ENCODE peak calls at places on chromosome 4, in six cellular contexts. One of them, this sample, is unnamed.
A peak's percentile ranks its signal among the peaks of the same experiment; 100 is the strongest.

GRCh38 chr4:124641715-124642380 is 70.7 kb downstream of the ANKRD50 start:
- DNase-seq in kidney: no peak
- DNase-seq in cardiac muscle cell: peak; percentile 69
- DNase-seq in fibroblast of mammary gland: peak; percentile 95
- DNase-seq in right lobe of liver: no peak
- DNase-seq in astrocyte of the spinal cord: peak; percentile 81
- DNase-seq in this sample: peak; percentile 76

GRCh38 chr4:93791570-93792195 is 36.9 kb upstream of the ATOH1 start:
- DNase-seq in kidney: no peak
- DNase-seq in cardiac muscle cell: peak; percentile 64
- DNase-seq in fibroblast of mammary gland: peak; percentile 46
- DNase-seq in right lobe of liver: no peak
- DNase-seq in astrocyte of the spinal cord: peak; percentile 59
- DNase-seq in this sample: no peak

GRCh38 chr4:89438102-89438831 is 130.7 kb upstream of the GPRIN3 start:
- DNase-seq in kidney: no peak
- DNase-seq in cardiac muscle cell: peak; percentile 54
- DNase-seq in fibroblast of mammary gland: peak; percentile 68
- DNase-seq in right lobe of liver: no peak
- DNase-seq in astrocyte of the spinal cord: no peak
- DNase-seq in this sample: no peak

GRCh38 chr4:13642163-13642562 is 14.6 kb upstream of the BOD1L1 start:
- DNase-seq in kidney: no peak
- DNase-seq in cardiac muscle cell: peak; percentile 41
- DNase-seq in fibroblast of mammary gland: peak; percentile 75
- DNase-seq in right lobe of liver: no peak
- DNase-seq in astrocyte of the spinal cord: peak; percentile 82
- DNase-seq in this sample: peak; percentile 46

GRCh38 chr4:84878090-84878489 is 88.4 kb downstream of the WDFY3 start:
- DNase-seq in kidney: no peak
- DNase-seq in cardiac muscle cell: peak; percentile 73
- DNase-seq in fibroblast of mammary gland: peak; percentile 92
- DNase-seq in right lobe of liver: no peak
- DNase-seq in astrocyte of the spinal cord: peak; percentile 74
- DNase-seq in this sample: peak; percentile 56

GRCh38 chr4:85177092-85177491 is 210.6 kb upstream of the WDFY3 start:
- DNase-seq in kidney: no peak
- DNase-seq in cardiac muscle cell: no peak
- DNase-seq in fibroblast of mammary gland: no peak
- DNase-seq in right lobe of liver: no peak
- DNase-seq in astrocyte of the spinal cord: no peak
- DNase-seq in this sample: no peak

GRCh38 chr4:177079327-177079726 is 230.3 kb upstream of the NEIL3 start:
- DNase-seq in kidney: no peak
- DNase-seq in cardiac muscle cell: no peak
- DNase-seq in fibroblast of mammary gland: no peak
- DNase-seq in right lobe of liver: no peak
- DNase-seq in astrocyte of the spinal cord: no peak
- DNase-seq in this sample: no peak

GRCh38 chr4:113979157-113979972 is at the start of gene ARSJ:
- DNase-seq in kidney: peak; percentile 87
- DNase-seq in cardiac muscle cell: peak; percentile 89
- DNase-seq in fibroblast of mammary gland: peak; percentile 88
- DNase-seq in right lobe of liver: peak; percentile 66
- DNase-seq in astrocyte of the spinal cord: peak; percentile 88
- DNase-seq in this sample: peak; percentile 61

GRCh38 chr4:80309301-80310004 is 26.1 kb upstream of the CFAP299 start:
- DNase-seq in kidney: no peak
- DNase-seq in cardiac muscle cell: peak; percentile 85
- DNase-seq in fibroblast of mammary gland: peak; percentile 95
- DNase-seq in right lobe of liver: no peak
- DNase-seq in astrocyte of the spinal cord: peak; percentile 93
- DNase-seq in this sample: peak; percentile 81

GRCh38 chr4:105154576-105154975 is 7.9 kb downstream of the TET2 start:
- DNase-seq in kidney: no peak
- DNase-seq in cardiac muscle cell: no peak
- DNase-seq in fibroblast of mammary gland: no peak
- DNase-seq in right lobe of liver: no peak
- DNase-seq in astrocyte of the spinal cord: no peak
- DNase-seq in this sample: no peak

GRCh38 chr4:117357422-117357821 is 272.0 kb upstream of the TRAM1L1 start:
- DNase-seq in kidney: no peak
- DNase-seq in cardiac muscle cell: no peak
- DNase-seq in fibroblast of mammary gland: no peak
- DNase-seq in right lobe of liver: no peak
- DNase-seq in astrocyte of the spinal cord: no peak
- DNase-seq in this sample: no peak

GRCh38 chr4:93828332-93828829 is at the start of gene ATOH1:
- DNase-seq in kidney: no peak
- DNase-seq in cardiac muscle cell: no peak
- DNase-seq in fibroblast of mammary gland: peak; percentile 2
- DNase-seq in right lobe of liver: no peak
- DNase-seq in astrocyte of the spinal cord: no peak
- DNase-seq in this sample: no peak

GRCh38 chr4:107988763-107989035 is 990 bp upstream of the HADH start:
- DNase-seq in kidney: no peak
- DNase-seq in cardiac muscle cell: no peak
- DNase-seq in fibroblast of mammary gland: no peak
- DNase-seq in right lobe of liver: no peak
- DNase-seq in astrocyte of the spinal cord: no peak
- DNase-seq in this sample: no peak

GRCh38 chr4:54109226-54110018 is 9.5 kb downstream of the GSX2 start:
- DNase-seq in kidney: no peak
- DNase-seq in cardiac muscle cell: no peak
- DNase-seq in fibroblast of mammary gland: no peak
- DNase-seq in right lobe of liver: peak; percentile 63
- DNase-seq in astrocyte of the spinal cord: no peak
- DNase-seq in this sample: no peak

GRCh38 chr4:26105815-26106699 is 192.0 kb downstream of the SMIM20 start:
- DNase-seq in kidney: no peak
- DNase-seq in cardiac muscle cell: peak; percentile 54
- DNase-seq in fibroblast of mammary gland: peak; percentile 83
- DNase-seq in right lobe of liver: no peak
- DNase-seq in astrocyte of the spinal cord: peak; percentile 62
- DNase-seq in this sample: no peak

GRCh38 chr4:184147858-184148799 is 69.5 kb downstream of the ENPP6 start:
- DNase-seq in kidney: no peak
- DNase-seq in cardiac muscle cell: peak; percentile 43
- DNase-seq in fibroblast of mammary gland: peak; percentile 17
- DNase-seq in right lobe of liver: no peak
- DNase-seq in astrocyte of the spinal cord: no peak
- DNase-seq in this sample: no peak

GRCh38 chr4:18954538-18954937 is 933.0 kb upstream of the LCORL start:
- DNase-seq in kidney: no peak
- DNase-seq in cardiac muscle cell: no peak
- DNase-seq in fibroblast of mammary gland: no peak
- DNase-seq in right lobe of liver: no peak
- DNase-seq in astrocyte of the spinal cord: no peak
- DNase-seq in this sample: no peak

GRCh38 chr4:54224960-54225670 is 4.0 kb upstream of the PDGFRA start:
- DNase-seq in kidney: peak; percentile 62
- DNase-seq in cardiac muscle cell: no peak
- DNase-seq in fibroblast of mammary gland: no peak
- DNase-seq in right lobe of liver: no peak
- DNase-seq in astrocyte of the spinal cord: no peak
- DNase-seq in this sample: no peak

GRCh38 chr4:176090115-176090514 is 24.5 kb downstream of the WDR17 start:
- DNase-seq in kidney: no peak
- DNase-seq in cardiac muscle cell: no peak
- DNase-seq in fibroblast of mammary gland: no peak
- DNase-seq in right lobe of liver: no peak
- DNase-seq in astrocyte of the spinal cord: no peak
- DNase-seq in this sample: no peak

GRCh38 chr4:8334786-8335460 is 65.4 kb downstream of the HTRA3 start:
- DNase-seq in kidney: peak; percentile 76
- DNase-seq in cardiac muscle cell: no peak
- DNase-seq in fibroblast of mammary gland: no peak
- DNase-seq in right lobe of liver: peak; percentile 55
- DNase-seq in astrocyte of the spinal cord: no peak
- DNase-seq in this sample: no peak

GRCh38 chr4:98663226-98664006 is 5.0 kb upstream of the TSPAN5 start:
- DNase-seq in kidney: no peak
- DNase-seq in cardiac muscle cell: no peak
- DNase-seq in fibroblast of mammary gland: no peak
- DNase-seq in right lobe of liver: no peak
- DNase-seq in astrocyte of the spinal cord: no peak
- DNase-seq in this sample: no peak

GRCh38 chr4:138111462-138112000 is 130.6 kb downstream of the SLC7A11 start:
- DNase-seq in kidney: no peak
- DNase-seq in cardiac muscle cell: peak; percentile 37
- DNase-seq in fibroblast of mammary gland: no peak
- DNase-seq in right lobe of liver: no peak
- DNase-seq in astrocyte of the spinal cord: peak; percentile 37
- DNase-seq in this sample: no peak

GRCh38 chr4:139789096-139789495 is 123.5 kb downstream of the MGST2 start:
- DNase-seq in kidney: no peak
- DNase-seq in cardiac muscle cell: no peak
- DNase-seq in fibroblast of mammary gland: no peak
- DNase-seq in right lobe of liver: no peak
- DNase-seq in astrocyte of the spinal cord: no peak
- DNase-seq in this sample: no peak

GRCh38 chr4:17206829-17207773 is 304.8 kb downstream of the QDPR start:
- DNase-seq in kidney: no peak
- DNase-seq in cardiac muscle cell: no peak
- DNase-seq in fibroblast of mammary gland: no peak
- DNase-seq in right lobe of liver: no peak
- DNase-seq in astrocyte of the spinal cord: no peak
- DNase-seq in this sample: no peak

GRCh38 chr4:11889099-11889498 is 460.4 kb upstream of the HS3ST1 start:
- DNase-seq in kidney: no peak
- DNase-seq in cardiac muscle cell: peak; percentile 70
- DNase-seq in fibroblast of mammary gland: no peak
- DNase-seq in right lobe of liver: no peak
- DNase-seq in astrocyte of the spinal cord: no peak
- DNase-seq in this sample: no peak

GRCh38 chr4:183118141-183118540 is 19.1 kb downstream of the WWC2 start:
- DNase-seq in kidney: no peak
- DNase-seq in cardiac muscle cell: no peak
- DNase-seq in fibroblast of mammary gland: no peak
- DNase-seq in right lobe of liver: no peak
- DNase-seq in astrocyte of the spinal cord: no peak
- DNase-seq in this sample: no peak
- H3K4me3 ChIP-seq in kidney: no peak overlapping the region
- H3K4me3 ChIP-seq in cardiac muscle cell: no peak overlapping the region
- H3K4me3 ChIP-seq in fibroblast of mammary gland: no peak overlapping the region
- H3K4me3 ChIP-seq in right lobe of liver: no peak overlapping the region
- H3K4me3 ChIP-seq in astrocyte of the spinal cord: no peak overlapping the region
- H3K4me3 ChIP-seq in this sample: no peak overlapping the region

DNA sequence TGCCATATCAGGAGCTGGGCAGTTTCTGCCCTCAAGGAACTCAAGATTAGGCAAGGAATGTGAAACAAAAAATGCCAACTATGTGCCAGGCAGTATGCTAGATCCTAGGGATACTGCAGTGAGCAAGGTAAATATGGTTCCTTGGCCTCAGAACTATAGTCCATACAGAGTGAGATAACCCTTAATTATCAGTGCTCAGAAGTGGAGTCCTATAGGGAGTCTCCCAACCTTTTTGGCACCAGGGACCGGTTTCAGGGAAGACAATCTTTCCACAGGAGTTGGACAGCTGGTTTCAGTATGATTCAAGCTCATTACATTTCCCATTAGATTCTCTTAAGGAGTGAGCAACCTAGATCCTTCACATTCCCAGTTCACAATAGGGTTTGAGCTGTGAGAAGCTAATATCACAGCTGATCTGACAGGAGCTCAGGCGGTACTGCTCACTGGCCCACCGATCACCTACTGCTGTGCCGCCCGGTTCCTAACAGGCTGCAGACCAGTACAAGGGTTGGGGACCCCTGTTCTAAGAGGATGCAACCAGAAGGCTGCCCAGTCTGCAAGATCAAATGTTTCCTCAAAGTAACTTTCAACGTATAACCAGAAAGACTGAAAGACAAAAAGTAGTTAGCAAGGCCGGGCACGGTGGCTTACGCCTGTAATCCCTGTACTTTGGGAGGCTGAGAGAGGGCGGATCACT is 1.7 kb upstream of the SRP72 start:
- DNase-seq in kidney: no peak
- DNase-seq in cardiac muscle cell: peak; percentile 39
- DNase-seq in fibroblast of mammary gland: peak; percentile 45
- DNase-seq in right lobe of liver: no peak
- DNase-seq in astrocyte of the spinal cord: no peak
- DNase-seq in this sample: no peak
- H3K4me3 ChIP-seq in kidney: peak overlapping the region; percentile 25
- H3K4me3 ChIP-seq in cardiac muscle cell: peak overlapping the region; percentile 94
- H3K4me3 ChIP-seq in fibroblast of mammary gland: peak overlapping the region; percentile 80
- H3K4me3 ChIP-seq in right lobe of liver: peak overlapping the region; percentile 94
- H3K4me3 ChIP-seq in astrocyte of the spinal cord: peak overlapping the region; percentile 61
- H3K4me3 ChIP-seq in this sample: peak overlapping the region; percentile 98

GRCh38 chr4:155599596-155599995 is 67.1 kb upstream of the GUCY1A1 start:
- DNase-seq in kidney: no peak
- DNase-seq in cardiac muscle cell: no peak
- DNase-seq in fibroblast of mammary gland: no peak
- DNase-seq in right lobe of liver: no peak
- DNase-seq in astrocyte of the spinal cord: no peak
- DNase-seq in this sample: no peak

GRCh38 chr4:155600246-155600645 is 66.4 kb upstream of the GUCY1A1 start:
- DNase-seq in kidney: no peak
- DNase-seq in cardiac muscle cell: no peak
- DNase-seq in fibroblast of mammary gland: no peak
- DNase-seq in right lobe of liver: no peak
- DNase-seq in astrocyte of the spinal cord: no peak
- DNase-seq in this sample: no peak

GRCh38 chr4:155604718-155605601 is 61.7 kb upstream of the GUCY1A1 start:
- DNase-seq in kidney: no peak
- DNase-seq in cardiac muscle cell: peak; percentile 96
- DNase-seq in fibroblast of mammary gland: peak; percentile 95
- DNase-seq in right lobe of liver: no peak
- DNase-seq in astrocyte of the spinal cord: peak; percentile 91
- DNase-seq in this sample: peak; percentile 69

GRCh38 chr4:155603360-155603891 is 63.2 kb upstream of the GUCY1A1 start:
- DNase-seq in kidney: no peak
- DNase-seq in cardiac muscle cell: no peak
- DNase-seq in fibroblast of mammary gland: no peak
- DNase-seq in right lobe of liver: no peak
- DNase-seq in astrocyte of the spinal cord: no peak
- DNase-seq in this sample: no peak

GRCh38 chr4:155602351-155603140 is 64.1 kb upstream of the GUCY1A1 start:
- DNase-seq in kidney: no peak
- DNase-seq in cardiac muscle cell: no peak
- DNase-seq in fibroblast of mammary gland: peak; percentile 38
- DNase-seq in right lobe of liver: no peak
- DNase-seq in astrocyte of the spinal cord: no peak
- DNase-seq in this sample: no peak
- H3K4me3 ChIP-seq in kidney: no peak overlapping the region
- H3K4me3 ChIP-seq in cardiac muscle cell: no peak overlapping the region
- H3K4me3 ChIP-seq in fibroblast of mammary gland: no peak overlapping the region
- H3K4me3 ChIP-seq in right lobe of liver: no peak overlapping the region
- H3K4me3 ChIP-seq in astrocyte of the spinal cord: no peak overlapping the region
- H3K4me3 ChIP-seq in this sample: no peak overlapping the region

DNA sequence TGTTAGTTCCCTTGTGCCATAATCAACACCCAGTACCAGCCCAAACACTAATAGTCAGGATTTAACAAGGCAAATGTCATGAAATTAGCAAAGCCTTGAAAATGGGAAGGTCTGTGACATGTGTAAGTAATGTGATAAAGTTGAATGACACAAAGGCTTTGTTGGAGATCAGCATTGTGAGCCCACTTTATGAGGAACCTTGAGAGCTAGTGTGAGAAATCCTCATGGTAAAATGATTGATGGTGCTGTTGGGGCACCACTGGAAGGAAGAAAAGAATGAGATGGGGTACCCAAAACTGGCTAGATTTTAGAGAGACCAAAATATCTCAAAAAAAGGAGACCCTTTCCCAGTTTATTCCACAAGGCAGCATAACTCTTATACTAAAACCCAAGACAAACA is 3.3 kb upstream of the LIN54 start:
- DNase-seq in kidney: no peak
- DNase-seq in cardiac muscle cell: no peak
- DNase-seq in fibroblast of mammary gland: no peak
- DNase-seq in right lobe of liver: no peak
- DNase-seq in astrocyte of the spinal cord: no peak
- DNase-seq in this sample: no peak
- H3K4me3 ChIP-seq in kidney: peak overlapping the region; percentile 99
- H3K4me3 ChIP-seq in cardiac muscle cell: no peak overlapping the region
- H3K4me3 ChIP-seq in fibroblast of mammary gland: no peak overlapping the region
- H3K4me3 ChIP-seq in right lobe of liver: no peak overlapping the region
- H3K4me3 ChIP-seq in astrocyte of the spinal cord: no peak overlapping the region
- H3K4me3 ChIP-seq in this sample: no peak overlapping the region